ENCODE peak calls at places on chromosomes 16 and 17, in eight cellular contexts. One of them, this sample, is unnamed.
A peak's percentile ranks its signal among the peaks of the same experiment; 100 is the strongest.

GRCh38 chr16:79647586-79647985 is 47.0 kb upstream of the MAF start:
- DNase-seq in endothelial cell of umbilical vein: no peak
- DNase-seq in PC-3: no peak
- DNase-seq in Karpas-422: no peak
- DNase-seq in BE2C: no peak
- DNase-seq in fibroblast of lung: no peak
- DNase-seq in CD4-positive, CD25-positive, alpha-beta regulatory T cell: no peak
- DNase-seq in adipocyte: no peak
- DNase-seq in this sample: no peak

GRCh38 chr16:10688291-10688690 is 6.4 kb downstream of the TEKT5 start:
- DNase-seq in endothelial cell of umbilical vein: no peak
- DNase-seq in PC-3: peak; percentile 33
- DNase-seq in Karpas-422: no peak
- DNase-seq in BE2C: no peak
- DNase-seq in fibroblast of lung: no peak
- DNase-seq in CD4-positive, CD25-positive, alpha-beta regulatory T cell: no peak
- DNase-seq in adipocyte: no peak
- DNase-seq in this sample: no peak

GRCh38 chr17:382644-383533 is 30.3 kb upstream of the RPH3AL start:
- DNase-seq in endothelial cell of umbilical vein: no peak
- DNase-seq in PC-3: no peak
- DNase-seq in Karpas-422: no peak
- DNase-seq in BE2C: peak; percentile 39
- DNase-seq in fibroblast of lung: peak; percentile 56
- DNase-seq in CD4-positive, CD25-positive, alpha-beta regulatory T cell: no peak
- DNase-seq in adipocyte: peak; percentile 88
- DNase-seq in this sample: peak; percentile 40

GRCh38 chr17:82049521-82049971 is 2.1 kb downstream of the RFNG start:
- DNase-seq in endothelial cell of umbilical vein: no peak
- DNase-seq in PC-3: no peak
- DNase-seq in Karpas-422: no peak
- DNase-seq in BE2C: no peak
- DNase-seq in fibroblast of lung: no peak
- DNase-seq in CD4-positive, CD25-positive, alpha-beta regulatory T cell: no peak
- DNase-seq in adipocyte: no peak
- DNase-seq in this sample: no peak

GRCh38 chr17:10626378-10626777 is 30.7 kb downstream of the MYH3 start:
- DNase-seq in endothelial cell of umbilical vein: no peak
- DNase-seq in PC-3: no peak
- DNase-seq in Karpas-422: no peak
- DNase-seq in BE2C: no peak
- DNase-seq in fibroblast of lung: no peak
- DNase-seq in CD4-positive, CD25-positive, alpha-beta regulatory T cell: no peak
- DNase-seq in adipocyte: no peak
- DNase-seq in this sample: no peak

GRCh38 chr17:74521701-74522201 is 9.5 kb downstream of the CD300LB start:
- DNase-seq in endothelial cell of umbilical vein: no peak
- DNase-seq in PC-3: no peak
- DNase-seq in Karpas-422: no peak
- DNase-seq in BE2C: no peak
- DNase-seq in fibroblast of lung: no peak
- DNase-seq in CD4-positive, CD25-positive, alpha-beta regulatory T cell: no peak
- DNase-seq in adipocyte: no peak
- DNase-seq in this sample: no peak

GRCh38 chr17:4956493-4957061 is 5.7 kb downstream of the ENO3 start:
- DNase-seq in endothelial cell of umbilical vein: no peak
- DNase-seq in PC-3: no peak
- DNase-seq in Karpas-422: no peak
- DNase-seq in BE2C: no peak
- DNase-seq in fibroblast of lung: no peak
- DNase-seq in CD4-positive, CD25-positive, alpha-beta regulatory T cell: peak; percentile 30
- DNase-seq in adipocyte: no peak
- DNase-seq in this sample: no peak

GRCh38 chr17:63516910-63517824 is 6.0 kb upstream of the KCNH6 start:
- DNase-seq in endothelial cell of umbilical vein: no peak
- DNase-seq in PC-3: peak; percentile 89
- DNase-seq in Karpas-422: no peak
- DNase-seq in BE2C: no peak
- DNase-seq in fibroblast of lung: peak; percentile 77
- DNase-seq in CD4-positive, CD25-positive, alpha-beta regulatory T cell: no peak
- DNase-seq in adipocyte: peak; percentile 44
- DNase-seq in this sample: no peak

GRCh38 chr17:77304051-77304745 is 163.4 kb downstream of the SEC14L1 start:
- DNase-seq in endothelial cell of umbilical vein: no peak
- DNase-seq in PC-3: no peak
- DNase-seq in Karpas-422: no peak
- DNase-seq in BE2C: no peak
- DNase-seq in fibroblast of lung: peak; percentile 33
- DNase-seq in CD4-positive, CD25-positive, alpha-beta regulatory T cell: no peak
- DNase-seq in adipocyte: peak; percentile 55
- DNase-seq in this sample: no peak

GRCh38 chr17:28613916-28614315 is at the start of gene RSKR:
- DNase-seq in endothelial cell of umbilical vein: no peak
- DNase-seq in PC-3: no peak
- DNase-seq in Karpas-422: no peak
- DNase-seq in BE2C: no peak
- DNase-seq in fibroblast of lung: no peak
- DNase-seq in CD4-positive, CD25-positive, alpha-beta regulatory T cell: no peak
- DNase-seq in adipocyte: peak; percentile 4
- DNase-seq in this sample: no peak

GRCh38 chr16:57167951-57168350 is 17.9 kb downstream of the PSME3IP1 start:
- DNase-seq in endothelial cell of umbilical vein: peak; percentile 83
- DNase-seq in PC-3: peak; percentile 57
- DNase-seq in Karpas-422: peak; percentile 78
- DNase-seq in BE2C: no peak
- DNase-seq in fibroblast of lung: peak; percentile 77
- DNase-seq in CD4-positive, CD25-positive, alpha-beta regulatory T cell: peak; percentile 74
- DNase-seq in adipocyte: peak; percentile 74
- DNase-seq in this sample: peak; percentile 61

GRCh38 chr16:85867189-85867588 is 31.8 kb upstream of the IRF8 start:
- DNase-seq in endothelial cell of umbilical vein: no peak
- DNase-seq in PC-3: no peak
- DNase-seq in Karpas-422: no peak
- DNase-seq in BE2C: no peak
- DNase-seq in fibroblast of lung: no peak
- DNase-seq in CD4-positive, CD25-positive, alpha-beta regulatory T cell: no peak
- DNase-seq in adipocyte: no peak
- DNase-seq in this sample: no peak

GRCh38 chr16:59296002-59296401 is 561.9 kb upstream of the GOT2 start:
- DNase-seq in endothelial cell of umbilical vein: no peak
- DNase-seq in PC-3: no peak
- DNase-seq in Karpas-422: no peak
- DNase-seq in BE2C: no peak
- DNase-seq in fibroblast of lung: peak; percentile 1
- DNase-seq in CD4-positive, CD25-positive, alpha-beta regulatory T cell: no peak
- DNase-seq in adipocyte: no peak
- DNase-seq in this sample: peak; percentile 67

GRCh38 chr16:59295474-59295873 is 561.4 kb upstream of the GOT2 start:
- DNase-seq in endothelial cell of umbilical vein: no peak
- DNase-seq in PC-3: no peak
- DNase-seq in Karpas-422: no peak
- DNase-seq in BE2C: no peak
- DNase-seq in fibroblast of lung: no peak
- DNase-seq in CD4-positive, CD25-positive, alpha-beta regulatory T cell: no peak
- DNase-seq in adipocyte: no peak
- DNase-seq in this sample: no peak

GRCh38 chr16:59290718-59291117 is 556.6 kb upstream of the GOT2 start:
- DNase-seq in endothelial cell of umbilical vein: no peak
- DNase-seq in PC-3: no peak
- DNase-seq in Karpas-422: no peak
- DNase-seq in BE2C: no peak
- DNase-seq in fibroblast of lung: no peak
- DNase-seq in CD4-positive, CD25-positive, alpha-beta regulatory T cell: no peak
- DNase-seq in adipocyte: no peak
- DNase-seq in this sample: no peak
- H3K9me3 ChIP-seq in endothelial cell of umbilical vein: no peaks in the 10 kb centered on the region
- H3K9me3 ChIP-seq in PC-3: no peaks in the 10 kb centered on the region
- H3K9me3 ChIP-seq in Karpas-422: no peaks in the 10 kb centered on the region
- H3K9me3 ChIP-seq in BE2C: no peaks in the 10 kb centered on the region
- H3K9me3 ChIP-seq in fibroblast of lung: no peaks in the 10 kb centered on the region
- H3K9me3 ChIP-seq in CD4-positive, CD25-positive, alpha-beta regulatory T cell: peaks cover 3% of the 10 kb centered on the region
- H3K9me3 ChIP-seq in adipocyte: peaks cover 5% of the 10 kb centered on the region
- H3K9me3 ChIP-seq in this sample: no peaks in the 10 kb centered on the region

GRCh38 chr16:35637683-35638082 is 2178.3 kb downstream of the TP53TG3F start:
- DNase-seq in endothelial cell of umbilical vein: no peak
- DNase-seq in PC-3: no peak
- DNase-seq in Karpas-422: no peak
- DNase-seq in BE2C: no peak
- DNase-seq in fibroblast of lung: no peak
- DNase-seq in CD4-positive, CD25-positive, alpha-beta regulatory T cell: no peak
- DNase-seq in adipocyte: no peak
- DNase-seq in this sample: no peak
- H3K9me3 ChIP-seq in endothelial cell of umbilical vein: no peaks in the 10 kb centered on the region
- H3K9me3 ChIP-seq in PC-3: peaks cover 4% of the 10 kb centered on the region
- H3K9me3 ChIP-seq in Karpas-422: peaks cover 40% of the 10 kb centered on the region
- H3K9me3 ChIP-seq in BE2C: no peaks in the 10 kb centered on the region
- H3K9me3 ChIP-seq in fibroblast of lung: no peaks in the 10 kb centered on the region
- H3K9me3 ChIP-seq in CD4-positive, CD25-positive, alpha-beta regulatory T cell: peaks cover 9% of the 10 kb centered on the region
- H3K9me3 ChIP-seq in adipocyte: no peaks in the 10 kb centered on the region
- H3K9me3 ChIP-seq in this sample: no peaks in the 10 kb centered on the region

DNA sequence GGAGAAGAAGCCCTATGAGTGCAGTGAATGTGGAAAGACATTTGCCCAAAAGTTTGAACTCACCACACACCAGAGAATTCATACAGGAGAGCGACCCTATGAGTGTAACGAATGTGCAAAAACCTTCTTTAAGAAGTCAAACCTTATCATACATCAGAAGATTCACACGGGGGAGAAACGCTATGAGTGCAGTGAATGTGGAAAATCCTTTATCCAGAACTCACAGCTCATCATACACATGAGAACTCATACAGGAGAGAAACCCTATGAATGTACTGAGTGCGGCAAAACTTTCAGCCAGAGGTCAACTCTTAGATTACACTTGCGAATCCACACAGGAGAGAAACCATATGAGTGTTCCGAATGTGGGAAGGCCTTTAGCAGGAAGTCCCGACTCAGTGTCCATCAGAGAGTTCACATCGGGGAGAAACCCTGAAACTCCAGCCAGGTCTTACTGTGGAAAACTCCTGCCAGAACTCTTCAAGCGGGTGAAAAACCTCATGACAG is 21.6 kb downstream of the ZFP1 start:
- DNase-seq in endothelial cell of umbilical vein: no peak
- DNase-seq in PC-3: no peak
- DNase-seq in Karpas-422: no peak
- DNase-seq in BE2C: no peak
- DNase-seq in fibroblast of lung: no peak
- DNase-seq in CD4-positive, CD25-positive, alpha-beta regulatory T cell: no peak
- DNase-seq in adipocyte: no peak
- DNase-seq in this sample: no peak
- H3K9me3 ChIP-seq in endothelial cell of umbilical vein: peaks cover 18% of the 10 kb centered on the region
- H3K9me3 ChIP-seq in PC-3: peaks cover 32% of the 10 kb centered on the region
- H3K9me3 ChIP-seq in Karpas-422: peaks cover 72% of the 10 kb centered on the region
- H3K9me3 ChIP-seq in BE2C: peaks cover 10% of the 10 kb centered on the region
- H3K9me3 ChIP-seq in fibroblast of lung: peaks cover 3% of the 10 kb centered on the region
- H3K9me3 ChIP-seq in CD4-positive, CD25-positive, alpha-beta regulatory T cell: peaks cover 70% of the 10 kb centered on the region
- H3K9me3 ChIP-seq in adipocyte: peaks cover 99% of the 10 kb centered on the region
- H3K9me3 ChIP-seq in this sample: peaks cover 8% of the 10 kb centered on the region

DNA sequence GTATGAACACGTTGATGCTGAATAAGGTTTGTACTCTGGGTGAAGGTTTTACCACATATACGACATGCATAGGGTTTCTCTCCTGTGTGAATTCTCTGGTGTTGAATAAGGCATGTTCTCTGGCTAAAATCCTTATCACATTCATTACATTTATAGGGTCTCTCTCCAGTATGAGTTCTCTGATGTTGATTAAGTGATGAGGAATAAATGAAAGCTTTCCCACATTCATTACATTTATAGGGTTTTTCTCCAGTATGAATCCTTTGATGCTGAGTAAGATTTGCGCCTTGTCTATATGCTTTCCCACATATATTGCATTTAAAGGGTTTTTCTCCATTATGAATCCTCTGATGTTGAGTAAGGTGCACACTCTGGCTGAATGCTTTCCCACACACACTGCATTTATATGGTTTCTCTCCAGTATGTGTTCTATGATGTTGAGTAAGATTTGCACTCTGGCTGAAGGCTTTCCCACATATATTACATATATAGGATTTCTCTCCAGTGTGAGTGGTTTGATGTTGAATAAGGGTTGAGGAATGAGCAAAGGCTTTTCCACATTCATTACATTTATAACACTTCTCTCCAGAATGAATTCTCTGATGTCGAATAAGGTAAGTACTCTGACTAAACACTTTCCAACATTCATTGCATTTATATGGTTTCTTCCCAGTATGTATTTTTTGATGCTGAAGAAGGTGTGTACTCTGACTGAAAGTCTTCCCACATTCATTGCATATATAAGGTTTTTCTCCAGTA is 16.9 kb downstream of the ZNF287 start:
- DNase-seq in endothelial cell of umbilical vein: no peak
- DNase-seq in PC-3: no peak
- DNase-seq in Karpas-422: no peak
- DNase-seq in BE2C: no peak
- DNase-seq in fibroblast of lung: no peak
- DNase-seq in CD4-positive, CD25-positive, alpha-beta regulatory T cell: no peak
- DNase-seq in adipocyte: no peak
- DNase-seq in this sample: no peak
- H3K9me3 ChIP-seq in endothelial cell of umbilical vein: peaks cover 25% of the 10 kb centered on the region
- H3K9me3 ChIP-seq in PC-3: peaks cover 82% of the 10 kb centered on the region
- H3K9me3 ChIP-seq in Karpas-422: peaks cover 65% of the 10 kb centered on the region
- H3K9me3 ChIP-seq in BE2C: no peaks in the 10 kb centered on the region
- H3K9me3 ChIP-seq in fibroblast of lung: peaks cover 2% of the 10 kb centered on the region
- H3K9me3 ChIP-seq in CD4-positive, CD25-positive, alpha-beta regulatory T cell: peaks cover 89% of the 10 kb centered on the region
- H3K9me3 ChIP-seq in adipocyte: peaks cover 100% of the 10 kb centered on the region
- H3K9me3 ChIP-seq in this sample: peaks cover 75% of the 10 kb centered on the region

GRCh38 chr17:22692801-22693171 is 1000.5 kb downstream of the KCNJ18 start:
- DNase-seq in endothelial cell of umbilical vein: no peak
- DNase-seq in PC-3: no peak
- DNase-seq in Karpas-422: no peak
- DNase-seq in BE2C: no peak
- DNase-seq in fibroblast of lung: no peak
- DNase-seq in CD4-positive, CD25-positive, alpha-beta regulatory T cell: no peak
- DNase-seq in adipocyte: no peak
- DNase-seq in this sample: no peak
- H3K9me3 ChIP-seq in endothelial cell of umbilical vein: no peaks in the 10 kb centered on the region
- H3K9me3 ChIP-seq in PC-3: peaks cover 15% of the 10 kb centered on the region
- H3K9me3 ChIP-seq in Karpas-422: peaks cover under 1% of the 10 kb centered on the region
- H3K9me3 ChIP-seq in BE2C: no peaks in the 10 kb centered on the region
- H3K9me3 ChIP-seq in fibroblast of lung: no peaks in the 10 kb centered on the region
- H3K9me3 ChIP-seq in CD4-positive, CD25-positive, alpha-beta regulatory T cell: peaks cover 8% of the 10 kb centered on the region
- H3K9me3 ChIP-seq in adipocyte: no peaks in the 10 kb centered on the region
- H3K9me3 ChIP-seq in this sample: no peaks in the 10 kb centered on the region